ENCODE peak calls at places on chromosomes 12 and 14, in nine cellular contexts. Q is OCI-M1, Z is tibial nerve, S is HTR-8/SVneo, L is midbrain, V is EL, T is PC-9, X is ELR, Y is Ammon's horn. P is an unnamed sample.

GRCh38 chr14:104246401-104247335 is 108.3 kb downstream of the KIF26A start:
- DNase-seq in Y (no peak), L (no peak), V (no peak), X (no peak), Q (no peak), Z (no peak), S (no peak), T (no peak), P (peak)

GRCh38 chr12:68479261-68479581 is 131.5 kb upstream of the RAP1B start:
- DNase-seq in S (no peak), T (no peak), Y (no peak), V (peak), X (no peak), Q (no peak), L (no peak), Z (no peak), P (no peak)

GRCh38 chr14:100434911-100435455 is 111.8 kb downstream of the SLC25A47 start:
- DNase-seq in V (peak), L (no peak), X (peak), Y (no peak), Z (no peak), T (no peak), S (peak), Q (no peak), P (no peak)

GRCh38 chr14:102338724-102339123 is 19.2 kb downstream of the ZNF839 start:
- DNase-seq in Q (no peak), Y (no peak), S (no peak), X (no peak), Z (no peak), T (peak), L (no peak), V (no peak), P (no peak)

GRCh38 chr12:16324300-16324699 is 23.1 kb upstream of the MGST1 start:
- DNase-seq in X (no peak), Y (no peak), S (no peak), Q (peak), T (no peak), V (no peak), Z (no peak), L (no peak), P (no peak)

GRCh38 chr12:104670439-104671406 is 214.0 kb downstream of the CHST11 start:
- DNase-seq in V (no peak), S (no peak), Y (no peak), X (no peak), T (no peak), L (no peak), Q (no peak), Z (no peak), P (no peak)

GRCh38 chr12:18752947-18753346 is 15.0 kb downstream of the CAPZA3 start:
- DNase-seq in T (no peak), Q (no peak), S (no peak), X (no peak), V (no peak), Z (no peak), Y (no peak), L (no peak), P (no peak)

GRCh38 chr12:104207416-104207941 is 8.1 kb upstream of the TXNRD1 start:
- DNase-seq in Z (no peak), Q (no peak), Y (no peak), T (no peak), V (no peak), X (no peak), L (no peak), S (no peak), P (no peak)

GRCh38 chr14:50836515-50836914 is 5.6 kb upstream of the NIN start:
- DNase-seq in L (no peak), S (no peak), X (peak), Y (no peak), Z (no peak), T (no peak), V (peak), Q (no peak), P (no peak)

GRCh38 chr12:130041983-130042812 is 120.1 kb upstream of the FZD10 start:
- DNase-seq in Y (peak), T (no peak), Q (no peak), V (no peak), Z (no peak), S (no peak), X (no peak), L (peak), P (no peak)

GRCh38 chr12:10016881-10017280 is 6.5 kb downstream of the CLEC12B start:
- DNase-seq in Q (peak), L (no peak), V (peak), S (peak), X (peak), T (peak), Z (no peak), Y (no peak), P (no peak)

GRCh38 chr12:54749191-54749818 is 101.1 kb upstream of the DCD start:
- DNase-seq in Q (peak), S (peak), Z (no peak), X (peak), L (peak), V (peak), T (no peak), Y (peak), P (no peak)

GRCh38 chr12:6708968-6709394 is 8.4 kb upstream of the PIANP start:
- DNase-seq in Z (no peak), Q (no peak), S (no peak), T (no peak), Y (no peak), L (no peak), X (no peak), V (no peak), P (no peak)

GRCh38 chr12:5590316-5590715 is 158.4 kb downstream of the NTF3 start:
- DNase-seq in Y (no peak), T (no peak), Q (no peak), S (no peak), V (no peak), X (no peak), L (no peak), Z (no peak), P (no peak)

GRCh38 chr12:45877069-45877468 is 113.3 kb downstream of the SCAF11 start:
- DNase-seq in Z (no peak), S (no peak), Y (no peak), Q (no peak), L (no peak), V (no peak), X (no peak), T (no peak), P (no peak)

GRCh38 chr14:44404021-44404420 is 103.1 kb downstream of the FSCB start:
- DNase-seq in Z (no peak), X (peak), S (no peak), V (no peak), T (no peak), L (no peak), Q (peak), Y (peak), P (no peak)

GRCh38 chr12:2431810-2432209 is 363.0 kb upstream of the FKBP4 start:
- DNase-seq in Q (no peak), T (no peak), X (no peak), Y (no peak), S (no peak), V (peak), Z (no peak), L (no peak), P (no peak)

GRCh38 chr12:76266797-76267196 is 81.4 kb downstream of the BBS10 start:
- DNase-seq in Y (peak), S (peak), Q (no peak), Z (peak), L (no peak), X (peak), V (peak), T (no peak), P (no peak)

GRCh38 chr14:95485222-95485819 is 31.1 kb downstream of the SYNE3 start:
- DNase-seq in T (no peak), L (no peak), S (no peak), V (no peak), Q (no peak), Z (no peak), Y (no peak), X (no peak), P (no peak)

GRCh38 chr14:65937079-65937803 is 524.7 kb downstream of the FUT8 start:
- DNase-seq in V (no peak), Q (no peak), L (no peak), Y (no peak), Z (no peak), S (no peak), T (no peak), X (no peak), P (no peak)

GRCh38 chr14:76113691-76114090 is 38.0 kb upstream of the GPATCH2L start:
- DNase-seq in S (no peak), Y (no peak), Z (no peak), T (no peak), Q (no peak), L (no peak), V (no peak), X (no peak), P (no peak)

GRCh38 chr12:99984271-99985128 is at the start of gene ANKS1B:
- DNase-seq in L (peak), T (no peak), V (peak), S (peak), Q (peak), Z (no peak), X (peak), Y (peak), P (peak)

GRCh38 chr14:38197001-38197760 is 10.5 kb upstream of the SSTR1 start:
- DNase-seq in X (peak), Y (no peak), Z (no peak), S (no peak), T (no peak), V (peak), Q (peak), L (no peak), P (no peak)

GRCh38 chr12:1318327-1319031 is 275.9 kb downstream of the FBXL14 start:
- DNase-seq in Y (peak), X (peak), S (no peak), V (peak), L (peak), Z (no peak), T (peak), Q (peak), P (no peak)

GRCh38 chr12:90951418-90952110 is 3.4 kb downstream of the CCER1 start:
- DNase-seq in Q (peak), T (no peak), L (no peak), Y (no peak), S (no peak), X (no peak), V (peak), Z (no peak), P (no peak)

GRCh38 chr12:12441891-12442461 is 85.1 kb downstream of the BORCS5 start:
- DNase-seq in V (peak), Z (no peak), T (no peak), Y (no peak), L (no peak), S (no peak), Q (peak), X (peak), P (no peak)

GRCh38 chr12:120117961-120118709 is 1.6 kb upstream of the RAB35 start:
- DNase-seq in Q (no peak), Z (no peak), V (peak), X (peak), L (no peak), S (no peak), Y (no peak), T (peak), P (no peak)

GRCh38 chr12:75779891-75780501 is 251.6 kb downstream of the PHLDA1 start:
- DNase-seq in V (no peak), Y (no peak), Z (no peak), Q (no peak), L (no peak), T (no peak), X (no peak), S (no peak), P (no peak)

P was measured in tibial artery.